ENCODE peak calls at places on chromosomes 7 and 10, in seven cellular contexts. A, Y, L, J, M, H and Q are unnamed samples.

GRCh38 chr10:103816431-103816830 is 38.9 kb downstream of the SH3PXD2A start:
- DNase-seq in A (no peak), Y (no peak), L (no peak), J (no peak), M (no peak), H (no peak), Q (no peak)

GRCh38 chr7:116953372-116953726 is at the start of gene ST7:
- DNase-seq in A (peak), Y (peak), L (no peak), J (peak), M (peak), H (peak), Q (peak)

GRCh38 chr7:69739906-69740545 is 141.8 kb downstream of the AUTS2 start:
- DNase-seq in A (no peak), Y (no peak), L (no peak), J (no peak), M (no peak), H (peak), Q (no peak)

GRCh38 chr10:112526130-112526529 is 79.1 kb downstream of the VTI1A start:
- DNase-seq in A (no peak), Y (no peak), L (no peak), J (no peak), M (no peak), H (no peak), Q (no peak)

GRCh38 chr10:21507066-21507669 is 18.3 kb downstream of the SKIDA1 start:
- DNase-seq in A (no peak), Y (no peak), L (no peak), J (no peak), M (no peak), H (no peak), Q (no peak)

GRCh38 chr10:59971915-59972314 is 65.6 kb upstream of the CCDC6 start:
- DNase-seq in A (no peak), Y (peak), L (no peak), J (peak), M (peak), H (peak), Q (no peak)

GRCh38 chr10:7153750-7154149 is 257.1 kb downstream of the SFMBT2 start:
- DNase-seq in A (no peak), Y (peak), L (no peak), J (no peak), M (no peak), H (no peak), Q (no peak)

GRCh38 chr10:36801660-36802059 is 323.7 kb upstream of the ANKRD30A start:
- DNase-seq in A (no peak), Y (no peak), L (no peak), J (no peak), M (no peak), H (no peak), Q (no peak)

GRCh38 chr10:123221418-123221817 is 67.2 kb downstream of the BUB3 start:
- DNase-seq in A (no peak), Y (no peak), L (no peak), J (no peak), M (no peak), H (no peak), Q (no peak)

GRCh38 chr7:31251441-31251840 is 89.1 kb downstream of the NEUROD6 start:
- DNase-seq in A (no peak), Y (peak), L (no peak), J (no peak), M (no peak), H (no peak), Q (no peak)

GRCh38 chr7:7228472-7228871 is 46.1 kb downstream of the C1GALT1 start:
- DNase-seq in A (no peak), Y (peak), L (no peak), J (no peak), M (no peak), H (no peak), Q (no peak)

GRCh38 chr7:1164436-1164835 is 4.4 kb upstream of the ZFAND2A start:
- DNase-seq in A (no peak), Y (no peak), L (no peak), J (no peak), M (no peak), H (no peak), Q (no peak)

GRCh38 chr10:80814147-80814652 is 276.5 kb downstream of the SH2D4B start:
- DNase-seq in A (no peak), Y (no peak), L (no peak), J (no peak), M (no peak), H (no peak), Q (no peak)

GRCh38 chr7:51649-52048 is 140.7 kb upstream of the FAM20C start:
- DNase-seq in A (peak), Y (no peak), L (no peak), J (no peak), M (no peak), H (peak), Q (no peak)

GRCh38 chr7:2553108-2553507 is 2.2 kb downstream of the BRAT1 start:
- DNase-seq in A (no peak), Y (no peak), L (no peak), J (no peak), M (no peak), H (no peak), Q (no peak)

DNA sequence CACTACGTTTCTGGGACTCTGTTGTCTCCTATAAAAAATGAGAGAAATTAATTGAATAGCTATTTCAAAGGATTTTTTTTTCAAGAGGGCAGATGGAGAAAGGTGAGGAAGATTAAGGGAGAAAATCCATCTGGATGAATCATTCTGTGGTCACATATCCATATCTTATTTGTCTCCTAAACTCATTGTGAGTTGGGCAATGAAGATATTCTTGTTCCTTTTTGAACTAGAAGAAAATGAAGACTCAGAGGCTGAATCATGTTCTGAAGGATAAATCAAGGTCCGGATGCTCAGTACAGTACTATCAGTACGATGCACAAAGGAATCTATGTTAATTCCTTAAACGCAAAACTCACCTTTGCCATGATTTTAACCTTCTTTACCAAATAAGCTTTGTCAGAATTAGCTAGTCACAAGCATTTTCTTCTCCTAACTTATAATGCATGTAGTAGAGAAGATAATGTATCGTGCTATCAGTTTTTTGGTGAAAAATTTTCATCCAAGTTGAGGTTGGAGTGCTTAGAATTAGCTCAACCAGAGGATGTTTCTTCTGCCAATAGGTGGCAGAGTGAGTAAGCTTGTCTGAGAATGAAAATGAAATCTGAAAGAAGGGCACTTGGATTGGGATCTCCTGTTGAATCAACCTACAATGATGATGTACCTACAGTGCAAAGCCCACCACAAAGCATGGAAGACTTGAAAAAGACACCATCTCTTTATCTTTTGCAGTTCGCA is 446.9 kb downstream of the KIF20B start:
- DNase-seq in A (no peak), Y (peak), L (no peak), J (no peak), M (peak), H (no peak), Q (no peak)
- TF ChIP-seq CTCF in A (peak), Y (peak), L (peak), J (no peak), M (peak), H (peak), Q (peak)

GRCh38 chr10:79158004-79158340 is 89.2 kb downstream of the ZMIZ1 start:
- DNase-seq in A (no peak), Y (no peak), L (no peak), J (no peak), M (no peak), H (no peak), Q (no peak)

GRCh38 chr10:79153753-79154152 is 85.0 kb downstream of the ZMIZ1 start:
- DNase-seq in A (no peak), Y (no peak), L (no peak), J (peak), M (no peak), H (no peak), Q (no peak)

GRCh38 chr10:79156334-79157274 is 87.8 kb downstream of the ZMIZ1 start:
- DNase-seq in A (no peak), Y (no peak), L (no peak), J (no peak), M (no peak), H (no peak), Q (no peak)

GRCh38 chr10:79158402-79159097 is 89.8 kb downstream of the ZMIZ1 start:
- DNase-seq in A (no peak), Y (no peak), L (no peak), J (no peak), M (no peak), H (no peak), Q (no peak)

GRCh38 chr10:79155301-79156081 is 86.7 kb downstream of the ZMIZ1 start:
- DNase-seq in A (no peak), Y (no peak), L (no peak), J (no peak), M (no peak), H (no peak), Q (no peak)
- TF ChIP-seq CTCF in A (no peak), Y (no peak), L (peak), J (peak), M (no peak), H (no peak), Q (no peak)

GRCh38 chr10:30709229-30709628 is 79.7 kb upstream of the LYZL2 start:
- DNase-seq in A (no peak), Y (no peak), L (no peak), J (no peak), M (no peak), H (no peak), Q (no peak)
- TF ChIP-seq CTCF in A (no peak), Y (no peak), L (no peak), J (no peak), M (peak), H (no peak), Q (no peak)

GRCh38 chr7:17944720-17945119 is 4.4 kb upstream of the SNX13 start:
- DNase-seq in A (no peak), Y (no peak), L (no peak), J (no peak), M (no peak), H (no peak), Q (no peak)
- TF ChIP-seq CTCF in A (no peak), Y (peak), L (peak), J (no peak), M (no peak), H (no peak), Q (peak)

GRCh38 chr10:70233109-70233938 is at the start of gene PPA1:
- DNase-seq in A (peak), Y (peak), L (peak), J (peak), M (peak), H (peak), Q (peak)
- TF ChIP-seq CTCF in A (no peak), Y (peak), L (peak), J (peak), M (peak), H (peak), Q (peak)

DNA sequence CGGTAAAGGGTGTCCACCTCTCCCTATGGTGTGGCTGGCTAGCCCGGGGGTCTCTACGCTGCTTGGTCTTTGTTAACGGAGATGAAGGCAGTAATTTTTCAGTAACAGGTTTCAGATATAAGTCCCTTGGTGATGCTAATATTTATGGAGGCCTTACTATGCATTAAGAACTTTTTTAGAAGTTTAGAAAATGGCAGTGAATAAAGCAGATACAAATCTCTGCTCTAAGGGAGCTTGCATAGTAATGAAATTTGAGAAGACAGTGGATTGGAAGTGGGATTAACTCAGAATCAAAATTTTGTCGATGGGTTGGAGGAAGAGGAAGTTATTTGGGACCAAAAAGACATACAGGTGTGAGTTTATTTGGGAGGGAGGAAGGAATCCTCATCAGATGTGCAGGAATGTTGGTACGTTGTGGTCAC is 445 bp downstream of the SSBP1 start:
- DNase-seq in A (no peak), Y (no peak), L (no peak), J (no peak), M (no peak), H (no peak), Q (no peak)
- TF ChIP-seq CTCF in A (no peak), Y (no peak), L (peak), J (no peak), M (no peak), H (no peak), Q (no peak)